ENCODE peak calls at places on chromosomes 13 and 19, in eight cellular contexts. U is Peyer's patch; T is CD8-positive, alpha-beta T cell; N is keratinocyte; B is psoas muscle; V is PC-3; M is heart left ventricle; D is neuronal stem cell. E is an unnamed sample. For H3K36me3 and H3K4me1, the result is how much of the 10 kb centered on the place peaks cover.

GRCh38 chr13:29362849-29363604 is 232.5 kb downstream of the SLC7A1 start:
- DNase-seq in U (peak), T (no peak), N (no peak), B (no peak), V (peak), M (peak), D (peak), E (no peak)

GRCh38 chr13:74039154-74039553 is 95.0 kb downstream of the KLF12 start:
- DNase-seq in U (no peak), T (no peak), N (no peak), B (no peak), V (no peak), M (no peak), D (no peak), E (no peak)

GRCh38 chr13:44744880-44745633 is 168.9 kb upstream of the TSC22D1 start:
- DNase-seq in U (no peak), T (no peak), N (peak), B (no peak), V (no peak), M (no peak), D (no peak), E (no peak)

GRCh38 chr13:60654405-60654804 is 257.4 kb downstream of the TDRD3 start:
- DNase-seq in U (no peak), T (no peak), N (no peak), B (no peak), V (peak), M (peak), D (no peak), E (no peak)

GRCh38 chr19:45790942-45791341 is 1.7 kb downstream of the DMWD start:
- DNase-seq in U (peak), T (peak), N (no peak), B (no peak), V (no peak), M (no peak), D (no peak), E (no peak)

GRCh38 chr13:90872491-90873025 is 474.9 kb upstream of the MIR17HG start:
- DNase-seq in U (no peak), T (no peak), N (no peak), B (no peak), V (no peak), M (no peak), D (no peak), E (no peak)

GRCh38 chr13:21435231-21435630 is 23.9 kb downstream of the ZDHHC20 start:
- DNase-seq in U (no peak), T (no peak), N (no peak), B (no peak), V (no peak), M (no peak), D (no peak), E (no peak)

GRCh38 chr19:41518141-41518540 is 57.8 kb upstream of the CEACAM21 start:
- DNase-seq in U (no peak), T (no peak), N (no peak), B (no peak), V (no peak), M (no peak), D (no peak), E (no peak)

GRCh38 chr19:54188224-54188871 is 1.0 kb downstream of the MBOAT7 start:
- DNase-seq in U (peak), T (no peak), N (no peak), B (no peak), V (peak), M (no peak), D (no peak), E (peak)

GRCh38 chr13:36764957-36765356 is 54.1 kb upstream of the RFXAP start:
- DNase-seq in U (no peak), T (no peak), N (no peak), B (no peak), V (no peak), M (no peak), D (no peak), E (no peak)

GRCh38 chr19:2186071-2186846 is 22.5 kb downstream of the DOT1L start:
- DNase-seq in U (peak), T (no peak), N (no peak), B (peak), V (no peak), M (peak), D (no peak), E (peak)

GRCh38 chr13:47067296-47067695 is 170.4 kb upstream of the HTR2A start:
- DNase-seq in U (no peak), T (no peak), N (no peak), B (no peak), V (no peak), M (no peak), D (no peak), E (no peak)

GRCh38 chr13:98214707-98215106 is 37.6 kb upstream of the RNF113B start:
- DNase-seq in U (no peak), T (no peak), N (no peak), B (no peak), V (peak), M (no peak), D (no peak), E (no peak)

GRCh38 chr13:34913040-34913439 is 29.0 kb upstream of the NBEA start:
- DNase-seq in U (no peak), T (no peak), N (no peak), B (no peak), V (peak), M (no peak), D (peak), E (no peak)

GRCh38 chr13:35518337-35518736 is 41.8 kb upstream of the MAB21L1 start:
- DNase-seq in U (no peak), T (no peak), N (no peak), B (no peak), V (no peak), M (no peak), D (no peak), E (no peak)

GRCh38 chr19:31913103-31913710 is 432.2 kb upstream of the ZNF507 start:
- DNase-seq in U (no peak), T (no peak), N (no peak), B (no peak), V (no peak), M (no peak), D (no peak), E (no peak)

GRCh38 chr19:38654478-38655079 is 7.1 kb downstream of the ACTN4 start:
- DNase-seq in U (no peak), T (no peak), N (no peak), B (no peak), V (no peak), M (no peak), D (no peak), E (no peak)

GRCh38 chr19:38650911-38651584 is 3.6 kb downstream of the ACTN4 start:
- DNase-seq in U (no peak), T (no peak), N (no peak), B (no peak), V (peak), M (no peak), D (no peak), E (no peak)

GRCh38 chr19:38650180-38650775 is 2.8 kb downstream of the ACTN4 start:
- DNase-seq in U (peak), T (no peak), N (no peak), B (no peak), V (no peak), M (no peak), D (no peak), E (no peak)

GRCh38 chr19:38655148-38655824 is 7.8 kb downstream of the ACTN4 start:
- DNase-seq in U (no peak), T (no peak), N (no peak), B (no peak), V (no peak), M (no peak), D (no peak), E (no peak)

GRCh38 chr19:38653028-38653571 is 5.7 kb downstream of the ACTN4 start:
- DNase-seq in U (peak), T (no peak), N (no peak), B (no peak), V (no peak), M (no peak), D (no peak), E (no peak)
- H3K36me3 ChIP-seq in U (under half), T (under half), N (under half), B (under half), V (under half), M (under half), D (under half), E (under half)

GRCh38 chr19:35090160-35090794 is 25.3 kb upstream of the FXYD3 start:
- DNase-seq in U (peak), T (peak), N (no peak), B (peak), V (peak), M (peak), D (peak), E (peak)

GRCh38 chr19:35089554-35089953 is 26.1 kb upstream of the FXYD3 start:
- DNase-seq in U (no peak), T (no peak), N (no peak), B (no peak), V (no peak), M (no peak), D (no peak), E (no peak)

GRCh38 chr19:35086455-35086854 is 29.2 kb upstream of the FXYD3 start:
- DNase-seq in U (no peak), T (no peak), N (no peak), B (no peak), V (no peak), M (no peak), D (no peak), E (no peak)

GRCh38 chr19:35087393-35087792 is 28.2 kb upstream of the FXYD3 start:
- DNase-seq in U (no peak), T (no peak), N (no peak), B (no peak), V (no peak), M (no peak), D (no peak), E (no peak)

GRCh38 chr19:35088514-35088913 is 27.1 kb upstream of the FXYD3 start:
- DNase-seq in U (no peak), T (no peak), N (no peak), B (no peak), V (peak), M (no peak), D (no peak), E (no peak)
- H3K4me1 ChIP-seq in U (under half), T (under half), N (under half), B (under half), V (under half), M (under half), D (under half), E (under half)

GRCh38 chr13:113531041-113531873 is 40.7 kb upstream of the DCUN1D2 start:
- DNase-seq in U (peak), T (no peak), N (no peak), B (no peak), V (no peak), M (no peak), D (no peak), E (peak)
- H3K36me3 ChIP-seq in U (under half), T (under half), N (under half), B (half or more), V (under half), M (under half), D (under half), E (under half)

GRCh38 chr19:44707794-44708193 is 8.8 kb downstream of the CEACAM16 start:
- DNase-seq in U (no peak), T (no peak), N (no peak), B (no peak), V (no peak), M (no peak), D (no peak), E (no peak)
- H3K4me1 ChIP-seq in U (under half), T (under half), N (under half), B (under half), V (under half), M (under half), D (under half), E (under half)

DNA sequence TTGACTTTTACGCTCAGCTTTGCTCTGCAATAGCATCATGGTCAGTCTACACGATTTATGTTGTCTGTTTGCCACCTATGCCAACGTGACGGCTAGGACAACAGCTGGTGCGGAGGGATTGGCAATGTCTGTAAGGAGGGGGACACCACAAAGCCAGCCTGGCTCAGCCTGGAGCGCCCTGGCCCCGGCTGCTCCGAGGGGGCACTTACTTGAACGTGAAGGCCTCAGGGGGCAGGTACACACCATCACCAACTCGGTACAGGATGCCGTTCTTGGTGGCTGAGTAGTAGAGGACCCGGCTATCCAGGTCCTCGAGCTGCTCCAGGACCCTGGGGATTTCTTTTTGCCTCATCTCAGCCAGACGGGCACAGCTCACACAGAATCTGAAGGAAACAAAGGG is 26.4 kb upstream of the EIF3G start:
- DNase-seq in U (no peak), T (no peak), N (no peak), B (no peak), V (no peak), M (no peak), D (no peak), E (no peak)
- H3K36me3 ChIP-seq in U (under half), T (half or more), N (under half), B (half or more), V (half or more), M (under half), D (half or more), E (half or more)

GRCh38 chr13:40994581-40995230 is 24.4 kb downstream of the ELF1 start:
- DNase-seq in U (no peak), T (no peak), N (no peak), B (no peak), V (no peak), M (no peak), D (no peak), E (no peak)
- H3K4me1 ChIP-seq in U (under half), T (half or more), N (under half), B (under half), V (under half), M (under half), D (under half), E (under half)

DNA sequence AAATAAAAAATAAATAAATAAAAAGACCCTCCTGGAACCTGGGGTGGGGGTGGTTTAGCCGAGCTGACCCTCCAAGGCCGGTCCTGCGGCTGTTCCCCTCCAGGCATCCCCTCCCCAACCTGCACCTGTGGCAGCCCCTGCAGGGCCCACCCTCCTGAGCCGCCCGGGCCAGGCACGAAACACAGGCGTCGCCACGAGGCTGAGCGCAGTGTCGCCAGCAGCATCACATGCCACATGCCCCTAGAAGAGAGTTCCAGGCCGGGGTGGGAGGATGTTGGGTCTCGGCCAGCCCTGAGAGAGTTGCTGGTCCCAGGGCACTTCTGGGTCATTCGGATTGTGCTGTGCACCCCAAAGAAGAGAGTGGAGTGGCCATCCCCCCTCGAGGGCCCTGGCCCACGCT is 82.0 kb downstream of the KDM4B start:
- DNase-seq in U (no peak), T (no peak), N (no peak), B (no peak), V (no peak), M (no peak), D (no peak), E (no peak)
- H3K36me3 ChIP-seq in U (under half), T (under half), N (under half), B (under half), V (under half), M (under half), D (under half), E (under half)

DNA sequence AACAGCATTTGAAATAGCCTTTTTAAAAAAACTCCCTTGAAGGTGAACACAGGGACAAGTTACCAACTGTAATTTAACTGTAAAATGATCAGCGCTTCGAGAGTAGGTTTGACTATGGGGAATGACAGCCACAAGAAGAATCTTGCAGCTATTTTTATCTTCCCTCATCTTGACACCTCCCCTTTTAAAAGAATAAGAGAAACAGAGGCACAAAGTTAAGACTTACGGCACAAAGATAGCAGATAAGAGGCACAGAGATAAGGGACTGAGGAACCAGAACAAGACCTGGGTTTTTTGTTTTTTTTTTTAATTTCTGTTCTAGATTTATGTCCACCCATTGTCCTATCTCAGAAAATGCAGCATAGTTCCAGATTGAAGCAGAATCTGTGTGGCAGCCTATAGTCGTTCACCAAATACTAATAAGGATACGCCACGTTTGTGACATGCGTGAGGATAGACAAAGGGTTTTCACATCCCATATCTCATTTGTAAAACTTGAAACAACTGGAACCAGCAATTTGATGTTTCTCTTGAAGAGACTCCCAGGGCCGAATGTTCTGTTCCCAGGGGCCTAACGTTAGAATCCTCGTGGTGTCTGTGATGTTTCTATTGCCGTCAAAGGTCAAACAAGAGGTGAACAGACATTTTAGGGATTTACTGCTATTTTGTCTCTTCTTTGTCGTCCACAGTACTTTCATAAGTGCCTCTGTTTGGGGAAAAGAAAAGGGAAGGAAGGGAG is 154.9 kb downstream of the DCT start:
- DNase-seq in U (no peak), T (no peak), N (no peak), B (no peak), V (no peak), M (no peak), D (no peak), E (no peak)
- H3K4me1 ChIP-seq in U (under half), T (half or more), N (under half), B (under half), V (under half), M (under half), D (under half), E (under half)

GRCh38 chr13:28128926-28129325 is 9.4 kb upstream of the PAN3 start:
- DNase-seq in U (no peak), T (no peak), N (no peak), B (no peak), V (no peak), M (no peak), D (no peak), E (no peak)
- H3K36me3 ChIP-seq in U (under half), T (under half), N (under half), B (under half), V (under half), M (under half), D (under half), E (under half)

E was measured in upper lobe of right lung.